ENCODE peak calls at places on chromosomes 5 and 9, in seven cellular contexts. O, Y, B, L, S, W and U are unnamed samples.

GRCh38 chr5:111747336-111747735 is 9.7 kb downstream of the NREP start:
- DNase-seq in W (no peak), Y (no peak), B (peak; percentile 55), L (no peak), S (no peak), O (peak; percentile 59), U (no peak)

GRCh38 chr5:151052834-151053233 is 28.0 kb downstream of the TNIP1 start:
- DNase-seq in Y (no peak), B (no peak), L (no peak), S (no peak), O (no peak), W (no peak), U (no peak)

GRCh38 chr5:151695464-151695863 is 8.7 kb upstream of the SPARC start:
- DNase-seq in S (peak; percentile 17), Y (no peak), W (no peak), B (no peak), O (no peak), L (no peak), U (no peak)

GRCh38 chr5:45060686-45061085 is 251.9 kb downstream of the MRPS30 start:
- DNase-seq in W (no peak), B (no peak), Y (no peak), S (no peak), O (no peak), L (no peak), U (no peak)

GRCh38 chr5:926416-927171 is 33.9 kb downstream of the TRIP13 start:
- DNase-seq in S (peak; percentile 26), B (peak; percentile 3), O (no peak), L (no peak), Y (peak; percentile 57), W (peak; percentile 79), U (peak; percentile 62)

GRCh38 chr9:134658378-134658955 is 16.9 kb downstream of the COL5A1 start:
- DNase-seq in Y (peak; percentile 38), L (no peak), S (no peak), O (no peak), B (no peak), W (no peak), U (no peak)

GRCh38 chr5:172896465-172896864 is 62.4 kb downstream of the ERGIC1 start:
- DNase-seq in O (no peak), B (no peak), Y (no peak), L (no peak), W (no peak), S (peak; percentile 61), U (no peak)

GRCh38 chr9:82721596-82721995 is 341.3 kb downstream of the RASEF start:
- DNase-seq in W (no peak), B (peak; percentile 50), L (no peak), S (peak; percentile 2), Y (no peak), O (no peak), U (no peak)

GRCh38 chr5:140261403-140262171 is 41.3 kb downstream of the PFDN1 start:
- DNase-seq in Y (peak; percentile 70), L (peak; percentile 79), O (peak; percentile 92), S (peak; percentile 94), W (no peak), B (peak; percentile 90), U (no peak)

GRCh38 chr9:18061332-18061731 is 412.6 kb upstream of the ADAMTSL1 start:
- DNase-seq in L (no peak), Y (no peak), W (no peak), S (no peak), O (no peak), B (no peak), U (no peak)

GRCh38 chr5:64569880-64570279 is 64.1 kb downstream of the RGS7BP start:
- DNase-seq in B (peak; percentile 21), S (no peak), O (no peak), Y (no peak), L (no peak), W (no peak), U (no peak)

GRCh38 chr5:431001-431710 is 11.8 kb upstream of the EXOC3 start:
- DNase-seq in Y (peak; percentile 57), W (peak; percentile 77), L (peak; percentile 23), S (peak; percentile 43), O (peak; percentile 48), B (no peak), U (peak; percentile 81)

GRCh38 chr9:86713456-86713855 is 233.8 kb downstream of the GAS1 start:
- DNase-seq in W (no peak), S (peak; percentile 60), L (no peak), B (no peak), O (peak; percentile 83), Y (no peak), U (no peak)

GRCh38 chr9:2800385-2801179 is 43.3 kb downstream of the PUM3 start:
- DNase-seq in L (no peak), Y (no peak), O (peak; percentile 36), S (peak; percentile 69), W (no peak), B (peak; percentile 83), U (no peak)
- TF ChIP-seq CTCF in L (peak; percentile 21), Y (peak; percentile 10), O (peak; percentile 48), S (peak; percentile 77), W (no peak), B (peak; percentile 31), U (no peak)

GRCh38 chr9:91424403-91425176 is 958 bp upstream of the NFIL3 start:
- DNase-seq in Y (peak; percentile 92), B (peak; percentile 61), W (peak; percentile 38), O (peak; percentile 89), S (peak; percentile 91), L (no peak), U (no peak)
- TF ChIP-seq CTCF in Y (peak; percentile 43), B (peak; percentile 44), W (no peak), O (peak; percentile 24), S (peak; percentile 31), L (no peak), U (no peak)

DNA sequence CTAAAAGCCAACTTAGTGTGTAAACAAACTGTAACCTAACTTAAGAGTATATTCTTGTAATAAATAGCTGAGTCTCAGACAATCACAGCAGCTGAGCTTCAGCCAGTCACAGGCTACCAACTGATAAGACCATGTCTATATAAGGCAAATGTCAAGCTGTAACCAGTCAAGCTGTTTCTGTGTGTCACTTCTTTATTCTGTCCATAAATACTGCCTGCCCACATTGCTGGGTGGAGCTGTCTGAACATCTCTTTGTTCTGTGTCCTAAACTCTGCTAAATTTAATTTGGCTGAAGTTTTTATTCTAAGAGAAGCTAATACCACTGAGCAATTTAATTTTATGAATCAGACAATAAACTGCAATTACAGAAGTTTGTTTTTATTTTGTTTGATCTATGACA is 412.1 kb upstream of the CDH10 start:
- DNase-seq in W (no peak), O (no peak), S (no peak), L (no peak), B (no peak), Y (no peak), U (no peak)
- TF ChIP-seq CTCF in W (no peak), O (no peak), S (no peak), L (no peak), B (no peak), Y (no peak), U (no peak)

GRCh38 chr5:109239501-109239900 is 170.3 kb downstream of the PJA2 start:
- DNase-seq in W (no peak), B (no peak), L (no peak), S (peak; percentile 9), O (no peak), Y (no peak), U (no peak)
- TF ChIP-seq CTCF in W (no peak), B (no peak), L (no peak), S (no peak), O (no peak), Y (no peak), U (no peak)

GRCh38 chr9:127283917-127284316 is 19.3 kb downstream of the GARNL3 start:
- DNase-seq in S (peak; percentile 77), O (peak; percentile 51), Y (no peak), W (no peak), L (no peak), B (peak; percentile 30), U (no peak)
- TF ChIP-seq CTCF in S (peak; percentile 75), O (peak; percentile 48), Y (no peak), W (peak; percentile 33), L (peak; percentile 21), B (peak; percentile 36), U (no peak)

GRCh38 chr5:157994906-157995519 is 136.1 kb upstream of the CLINT1 start:
- DNase-seq in Y (peak; percentile 70), L (peak; percentile 46), O (peak; percentile 54), W (peak; percentile 54), B (peak; percentile 66), S (peak; percentile 78), U (peak; percentile 60)
- TF ChIP-seq CTCF in Y (no peak), L (peak; percentile 70), O (peak; percentile 69), W (peak; percentile 71), B (peak; percentile 87), S (peak; percentile 82), U (peak; percentile 65)

GRCh38 chr5:66498791-66499207 is 97.4 kb upstream of the MAST4 start:
- DNase-seq in O (no peak), Y (no peak), L (no peak), B (peak; percentile 96), W (peak; percentile 18), S (no peak), U (no peak)

GRCh38 chr5:66494437-66494836 is 101.8 kb upstream of the MAST4 start:
- DNase-seq in B (no peak), O (no peak), Y (no peak), W (peak; percentile 16), L (no peak), S (no peak), U (no peak)
- TF ChIP-seq CTCF in B (no peak), O (no peak), Y (no peak), W (peak; percentile 51), L (peak; percentile 53), S (no peak), U (no peak)

DNA sequence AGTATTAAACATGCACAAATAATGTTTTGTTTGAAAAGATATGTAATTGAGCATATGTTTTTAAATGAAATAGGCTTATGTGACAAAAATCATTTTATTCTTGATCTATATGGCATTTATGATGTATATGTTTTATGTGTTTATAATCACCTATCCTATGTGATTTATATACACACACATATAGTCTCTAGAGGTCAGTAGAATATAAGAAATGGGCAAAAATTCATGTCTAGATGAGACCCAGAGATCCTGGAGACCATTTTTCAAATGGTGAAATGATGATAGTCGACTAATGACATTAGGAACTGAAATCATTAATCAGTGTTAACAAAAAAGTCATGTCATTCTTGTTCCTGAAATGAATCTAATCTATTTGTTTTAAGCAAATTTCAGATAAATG is 709.2 kb upstream of the WWC1 start:
- DNase-seq in Y (no peak), B (peak; percentile 58), O (peak; percentile 8), L (no peak), W (no peak), S (peak; percentile 47), U (no peak)
- TF ChIP-seq CTCF in Y (no peak), B (no peak), O (peak; percentile 57), L (peak; percentile 40), W (no peak), S (peak; percentile 36), U (no peak)

GRCh38 chr5:148776261-148776660 is 50.1 kb upstream of the ADRB2 start:
- DNase-seq in W (no peak), Y (no peak), L (no peak), S (no peak), O (no peak), B (peak; percentile 35), U (no peak)

GRCh38 chr5:148778891-148779290 is 47.5 kb upstream of the ADRB2 start:
- DNase-seq in O (no peak), S (no peak), W (no peak), B (no peak), Y (no peak), L (no peak), U (no peak)

GRCh38 chr5:148776780-148777179 is 49.6 kb upstream of the ADRB2 start:
- DNase-seq in B (peak; percentile 97), Y (no peak), L (peak; percentile 61), S (peak; percentile 13), W (no peak), O (peak; percentile 84), U (no peak)

GRCh38 chr5:148781771-148782170 is 44.6 kb upstream of the ADRB2 start:
- DNase-seq in S (no peak), Y (no peak), B (no peak), L (no peak), O (no peak), W (no peak), U (no peak)

GRCh38 chr5:148780711-148781110 is 45.7 kb upstream of the ADRB2 start:
- DNase-seq in S (no peak), L (no peak), W (no peak), O (no peak), Y (no peak), B (no peak), U (no peak)
- TF ChIP-seq CTCF in S (no peak), L (no peak), W (no peak), O (no peak), Y (no peak), B (no peak), U (peak; percentile 10)